ENCODE peak calls at places on chromosomes 5 and 9, in eight cellular contexts. W is lower leg skin; H is BJ; J is keratinocyte; D is fibroblast of mammary gland; I is right atrium auricular region; C is pancreas; V is CD8-positive, alpha-beta T cell. U is an unnamed sample.

GRCh38 chr9:73149371-73150067 is 2.1 kb upstream of the ANXA1 start:
- DNase-seq in I (no peak), V (no peak), C (no peak), W (no peak), H (no peak), J (no peak), D (peak; percentile 89), U (no peak)

GRCh38 chr9:27352457-27353188 is 55.7 kb upstream of the EQTN start:
- DNase-seq in C (no peak), J (no peak), H (no peak), W (no peak), D (no peak), V (no peak), I (no peak), U (no peak)

GRCh38 chr5:35854248-35854647 is 2.4 kb upstream of the IL7R start:
- DNase-seq in J (no peak), I (no peak), D (no peak), V (peak; percentile 69), H (no peak), W (no peak), C (no peak), U (no peak)

GRCh38 chr5:175516933-175517823 is 38.8 kb downstream of the SFXN1 start:
- DNase-seq in H (no peak), C (no peak), V (no peak), W (no peak), J (no peak), D (no peak), I (no peak), U (no peak)

GRCh38 chr9:136239135-136239962 is 6.3 kb downstream of the QSOX2 start:
- DNase-seq in C (no peak), V (no peak), D (no peak), H (no peak), W (no peak), I (no peak), J (no peak), U (no peak)

GRCh38 chr5:91486638-91487037 is 103.5 kb upstream of the ARRDC3 start:
- DNase-seq in D (peak; percentile 80), I (no peak), V (no peak), C (no peak), J (no peak), W (no peak), H (no peak), U (no peak)

GRCh38 chr5:137395011-137395755 is 103.9 kb downstream of the SPOCK1 start:
- DNase-seq in W (peak; percentile 28), D (peak; percentile 62), C (no peak), H (peak; percentile 23), J (no peak), V (no peak), I (no peak), U (no peak)

GRCh38 chr5:41641621-41642020 is 131.2 kb upstream of the PLCXD3 start:
- DNase-seq in C (no peak), D (peak; percentile 34), J (no peak), H (no peak), V (no peak), I (no peak), W (no peak), U (no peak)

GRCh38 chr9:6506571-6506970 is 93.6 kb downstream of the UHRF2 start:
- DNase-seq in C (no peak), J (peak; percentile 42), V (no peak), H (no peak), W (no peak), I (no peak), D (peak; percentile 34), U (no peak)

GRCh38 chr9:135214054-135214640 is 126.7 kb downstream of the OLFM1 start:
- DNase-seq in I (no peak), D (no peak), C (peak; percentile 11), J (no peak), H (no peak), W (no peak), V (no peak), U (no peak)

GRCh38 chr5:87434461-87434860 is 21.7 kb upstream of the CCNH start:
- DNase-seq in V (no peak), J (no peak), D (no peak), H (no peak), I (no peak), W (no peak), C (no peak), U (no peak)

GRCh38 chr9:131065599-131065998 is 30.7 kb upstream of the AIF1L start:
- DNase-seq in I (no peak), H (no peak), D (no peak), V (no peak), C (no peak), W (no peak), J (no peak), U (no peak)

GRCh38 chr5:133844836-133845235 is 123.6 kb downstream of the C5orf15 start:
- DNase-seq in D (no peak), H (no peak), V (no peak), I (no peak), J (peak; percentile 40), C (no peak), W (no peak), U (no peak)

GRCh38 chr9:109132473-109133095 is 12.8 kb upstream of the TMEM245 start:
- DNase-seq in H (no peak), C (no peak), J (no peak), W (no peak), I (no peak), D (no peak), V (no peak), U (no peak)

GRCh38 chr9:37953204-37953774 is 49.4 kb upstream of the SLC25A51 start:
- DNase-seq in I (no peak), D (peak; percentile 34), V (no peak), J (no peak), C (no peak), H (no peak), W (no peak), U (no peak)

GRCh38 chr5:153965102-153965645 is 73.5 kb downstream of the FAM114A2 start:
- DNase-seq in C (no peak), I (no peak), V (peak; percentile 11), H (no peak), D (peak; percentile 60), J (no peak), W (peak; percentile 37), U (peak; percentile 33)

GRCh38 chr9:13665418-13666066 is 386.1 kb upstream of the MPDZ start:
- DNase-seq in D (peak; percentile 48), W (no peak), H (no peak), C (no peak), V (no peak), I (no peak), J (no peak), U (no peak)

GRCh38 chr5:51810592-51810991 is 427.3 kb downstream of the ISL1 start:
- DNase-seq in V (no peak), C (no peak), J (peak; percentile 48), D (no peak), I (no peak), W (no peak), H (peak; percentile 6), U (no peak)

GRCh38 chr5:77180167-77181081 is 30.1 kb upstream of the PDE8B start:
- DNase-seq in I (no peak), J (no peak), D (no peak), C (peak; percentile 38), V (no peak), H (no peak), W (no peak), U (peak; percentile 67)

GRCh38 chr9:126836216-126836615 is 24.2 kb upstream of the ZBTB34 start:
- DNase-seq in C (no peak), J (no peak), W (no peak), V (no peak), I (no peak), D (peak; percentile 15), H (peak; percentile 9), U (no peak)
- H3K4me3 ChIP-seq in C (no peak overlapping the region), J (no peak overlapping the region), W (no peak overlapping the region), V (no peak overlapping the region), I (no peak overlapping the region), D (no peak overlapping the region), H (no peak overlapping the region), U (no peak overlapping the region)

GRCh38 chr5:139668064-139668880 is 20.1 kb downstream of the CXXC5 start:
- DNase-seq in J (no peak), V (peak; percentile 37), I (no peak), D (peak; percentile 39), C (no peak), H (no peak), W (no peak), U (peak; percentile 49)
- H3K4me3 ChIP-seq in J (peak overlapping the region; percentile 62), V (peak overlapping the region; percentile 68), I (peak overlapping the region; percentile 50), D (peak overlapping the region; percentile 35), C (peak overlapping the region; percentile 47), H (peak overlapping the region; percentile 18), W (peak overlapping the region; percentile 16), U (peak overlapping the region; percentile 51)

DNA sequence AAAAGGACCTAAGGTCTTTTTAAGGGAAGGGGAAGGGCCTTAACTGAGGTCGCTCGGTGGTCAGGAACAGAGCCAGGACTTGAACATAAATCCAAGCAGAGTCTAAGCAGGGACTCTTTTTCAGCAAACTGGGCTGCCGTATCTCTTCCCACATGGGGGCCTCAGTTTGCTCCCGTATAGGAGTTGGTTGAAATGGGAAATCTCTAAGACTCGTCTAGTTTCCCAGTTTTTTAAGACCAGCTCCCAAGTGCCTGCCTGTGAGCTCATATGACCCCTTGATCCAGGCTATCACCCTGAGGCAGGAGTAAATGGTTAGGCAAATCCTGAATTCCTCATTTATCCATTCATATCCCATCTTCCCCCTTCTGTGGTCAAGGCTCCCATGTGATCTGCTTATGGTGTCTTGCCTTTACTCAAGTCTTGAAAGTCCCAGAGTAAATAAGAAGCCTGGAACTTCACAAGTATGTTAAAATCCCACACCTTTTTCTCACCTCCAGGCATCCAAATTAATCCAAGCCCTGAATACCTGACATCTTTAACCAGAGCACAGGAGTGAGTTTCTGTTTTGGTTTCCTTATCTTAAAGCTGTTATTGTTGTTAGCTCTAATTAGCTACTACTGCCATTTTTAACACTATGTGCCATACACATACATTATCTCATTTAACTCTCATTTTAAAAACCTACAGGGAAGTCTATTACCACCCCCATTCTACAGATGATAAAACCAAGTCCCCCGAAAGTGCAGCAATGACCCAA is 3.0 kb downstream of the ARSI start:
- DNase-seq in V (no peak), C (no peak), I (no peak), J (no peak), W (no peak), H (no peak), D (peak; percentile 78), U (no peak)
- H3K4me3 ChIP-seq in V (no peak overlapping the region), C (no peak overlapping the region), I (no peak overlapping the region), J (no peak overlapping the region), W (no peak overlapping the region), H (no peak overlapping the region), D (no peak overlapping the region), U (no peak overlapping the region)

GRCh38 chr5:139847790-139848507 is 52.3 kb downstream of the PSD2 start:
- DNase-seq in H (no peak), V (peak; percentile 80), C (peak; percentile 45), D (no peak), I (peak; percentile 63), J (no peak), W (no peak), U (peak; percentile 67)

GRCh38 chr5:139849501-139849900 is 53.9 kb downstream of the PSD2 start:
- DNase-seq in V (no peak), I (no peak), H (no peak), D (no peak), W (no peak), J (no peak), C (no peak), U (no peak)

GRCh38 chr5:139845846-139846681 is 50.5 kb downstream of the PSD2 start:
- DNase-seq in H (no peak), J (no peak), V (no peak), I (no peak), C (peak; percentile 39), D (no peak), W (no peak), U (no peak)

GRCh38 chr5:139848508-139849100 is 53.0 kb downstream of the PSD2 start:
- DNase-seq in V (no peak), J (no peak), C (peak; percentile 30), H (no peak), D (no peak), W (no peak), I (no peak), U (no peak)

GRCh38 chr5:139847091-139847490 is 51.5 kb downstream of the PSD2 start:
- DNase-seq in I (no peak), D (no peak), H (no peak), V (no peak), W (no peak), J (no peak), C (no peak), U (no peak)
- H3K4me3 ChIP-seq in I (no peak overlapping the region), D (no peak overlapping the region), H (no peak overlapping the region), V (no peak overlapping the region), W (no peak overlapping the region), J (no peak overlapping the region), C (no peak overlapping the region), U (no peak overlapping the region)